ENCODE peak calls at places on chromosomes 2 and 18, in ten cellular contexts. One of them, this sample, is unnamed.

GRCh38 chr2:231168460-231169139 is 29.8 kb upstream of the ARMC9 start:
- DNase-seq in adipocyte: no peak
- DNase-seq in GM03348: no peak
- DNase-seq in AG04449: no peak
- DNase-seq in stimulated activated CD4-positive, alpha-beta T cell treated with anti-CD3 and anti-CD28 coated beads, Interleukin-1b, Interleukin-23, amount 100 ng/mL, for 1 hour: no peak
- DNase-seq in lung: no peak
- DNase-seq in CD8-positive, alpha-beta memory T cell: no peak
- DNase-seq in iris pigment epithelial cell: no peak
- DNase-seq in Peyer's patch: no peak
- DNase-seq in left lung: no peak
- DNase-seq in this sample: no peak

GRCh38 chr2:111946294-111947114 is 48.1 kb downstream of the MERTK start:
- DNase-seq in adipocyte: peak
- DNase-seq in GM03348: peak
- DNase-seq in AG04449: peak
- DNase-seq in stimulated activated CD4-positive, alpha-beta T cell treated with anti-CD3 and anti-CD28 coated beads, Interleukin-1b, Interleukin-23, amount 100 ng/mL, for 1 hour: no peak
- DNase-seq in lung: peak
- DNase-seq in CD8-positive, alpha-beta memory T cell: no peak
- DNase-seq in iris pigment epithelial cell: peak
- DNase-seq in Peyer's patch: no peak
- DNase-seq in left lung: no peak
- DNase-seq in this sample: peak

GRCh38 chr2:42516418-42516817 is 22.6 kb upstream of the KCNG3 start:
- DNase-seq in adipocyte: no peak
- DNase-seq in GM03348: no peak
- DNase-seq in AG04449: no peak
- DNase-seq in stimulated activated CD4-positive, alpha-beta T cell treated with anti-CD3 and anti-CD28 coated beads, Interleukin-1b, Interleukin-23, amount 100 ng/mL, for 1 hour: no peak
- DNase-seq in lung: no peak
- DNase-seq in CD8-positive, alpha-beta memory T cell: no peak
- DNase-seq in iris pigment epithelial cell: no peak
- DNase-seq in Peyer's patch: no peak
- DNase-seq in left lung: no peak
- DNase-seq in this sample: no peak

GRCh38 chr2:43426305-43427031 is 169.4 kb downstream of the THADA start:
- DNase-seq in adipocyte: peak
- DNase-seq in GM03348: peak
- DNase-seq in AG04449: peak
- DNase-seq in stimulated activated CD4-positive, alpha-beta T cell treated with anti-CD3 and anti-CD28 coated beads, Interleukin-1b, Interleukin-23, amount 100 ng/mL, for 1 hour: peak
- DNase-seq in lung: peak
- DNase-seq in CD8-positive, alpha-beta memory T cell: peak
- DNase-seq in iris pigment epithelial cell: peak
- DNase-seq in Peyer's patch: peak
- DNase-seq in left lung: peak
- DNase-seq in this sample: no peak

GRCh38 chr2:138036522-138036921 is 72.2 kb downstream of the HNMT start:
- DNase-seq in adipocyte: no peak
- DNase-seq in GM03348: no peak
- DNase-seq in AG04449: no peak
- DNase-seq in stimulated activated CD4-positive, alpha-beta T cell treated with anti-CD3 and anti-CD28 coated beads, Interleukin-1b, Interleukin-23, amount 100 ng/mL, for 1 hour: no peak
- DNase-seq in lung: no peak
- DNase-seq in CD8-positive, alpha-beta memory T cell: no peak
- DNase-seq in iris pigment epithelial cell: no peak
- DNase-seq in Peyer's patch: no peak
- DNase-seq in left lung: no peak
- DNase-seq in this sample: no peak

GRCh38 chr2:172888704-172889103 is 153.1 kb downstream of the RAPGEF4 start:
- DNase-seq in adipocyte: no peak
- DNase-seq in GM03348: no peak
- DNase-seq in AG04449: no peak
- DNase-seq in stimulated activated CD4-positive, alpha-beta T cell treated with anti-CD3 and anti-CD28 coated beads, Interleukin-1b, Interleukin-23, amount 100 ng/mL, for 1 hour: no peak
- DNase-seq in lung: no peak
- DNase-seq in CD8-positive, alpha-beta memory T cell: no peak
- DNase-seq in iris pigment epithelial cell: peak
- DNase-seq in Peyer's patch: no peak
- DNase-seq in left lung: no peak
- DNase-seq in this sample: no peak

GRCh38 chr2:33766175-33766574 is 167.1 kb upstream of the FAM98A start:
- DNase-seq in adipocyte: no peak
- DNase-seq in GM03348: no peak
- DNase-seq in AG04449: no peak
- DNase-seq in stimulated activated CD4-positive, alpha-beta T cell treated with anti-CD3 and anti-CD28 coated beads, Interleukin-1b, Interleukin-23, amount 100 ng/mL, for 1 hour: no peak
- DNase-seq in lung: no peak
- DNase-seq in CD8-positive, alpha-beta memory T cell: no peak
- DNase-seq in iris pigment epithelial cell: no peak
- DNase-seq in Peyer's patch: no peak
- DNase-seq in left lung: no peak
- DNase-seq in this sample: no peak

GRCh38 chr2:75646583-75647425 is at the start of gene MRPL19:
- DNase-seq in adipocyte: peak
- DNase-seq in GM03348: peak
- DNase-seq in AG04449: peak
- DNase-seq in stimulated activated CD4-positive, alpha-beta T cell treated with anti-CD3 and anti-CD28 coated beads, Interleukin-1b, Interleukin-23, amount 100 ng/mL, for 1 hour: peak
- DNase-seq in lung: peak
- DNase-seq in CD8-positive, alpha-beta memory T cell: peak
- DNase-seq in iris pigment epithelial cell: peak
- DNase-seq in Peyer's patch: peak
- DNase-seq in left lung: peak
- DNase-seq in this sample: peak

GRCh38 chr2:199310654-199311275 is 147.0 kb downstream of the SATB2 start:
- DNase-seq in adipocyte: no peak
- DNase-seq in GM03348: no peak
- DNase-seq in AG04449: no peak
- DNase-seq in stimulated activated CD4-positive, alpha-beta T cell treated with anti-CD3 and anti-CD28 coated beads, Interleukin-1b, Interleukin-23, amount 100 ng/mL, for 1 hour: no peak
- DNase-seq in lung: no peak
- DNase-seq in CD8-positive, alpha-beta memory T cell: no peak
- DNase-seq in iris pigment epithelial cell: no peak
- DNase-seq in Peyer's patch: no peak
- DNase-seq in left lung: no peak
- DNase-seq in this sample: peak

GRCh38 chr2:207219716-207220414 is 54.1 kb upstream of the KLF7 start:
- DNase-seq in adipocyte: peak
- DNase-seq in GM03348: peak
- DNase-seq in AG04449: no peak
- DNase-seq in stimulated activated CD4-positive, alpha-beta T cell treated with anti-CD3 and anti-CD28 coated beads, Interleukin-1b, Interleukin-23, amount 100 ng/mL, for 1 hour: no peak
- DNase-seq in lung: no peak
- DNase-seq in CD8-positive, alpha-beta memory T cell: no peak
- DNase-seq in iris pigment epithelial cell: peak
- DNase-seq in Peyer's patch: no peak
- DNase-seq in left lung: no peak
- DNase-seq in this sample: no peak

GRCh38 chr18:46894124-46894523 is 23.2 kb downstream of the PIAS2 start:
- DNase-seq in adipocyte: no peak
- DNase-seq in GM03348: no peak
- DNase-seq in AG04449: no peak
- DNase-seq in stimulated activated CD4-positive, alpha-beta T cell treated with anti-CD3 and anti-CD28 coated beads, Interleukin-1b, Interleukin-23, amount 100 ng/mL, for 1 hour: no peak
- DNase-seq in lung: no peak
- DNase-seq in CD8-positive, alpha-beta memory T cell: no peak
- DNase-seq in iris pigment epithelial cell: no peak
- DNase-seq in Peyer's patch: no peak
- DNase-seq in left lung: no peak
- DNase-seq in this sample: no peak

GRCh38 chr2:189723199-189723598 is 39.4 kb downstream of the OSGEPL1 start:
- DNase-seq in adipocyte: no peak
- DNase-seq in GM03348: no peak
- DNase-seq in AG04449: no peak
- DNase-seq in stimulated activated CD4-positive, alpha-beta T cell treated with anti-CD3 and anti-CD28 coated beads, Interleukin-1b, Interleukin-23, amount 100 ng/mL, for 1 hour: no peak
- DNase-seq in lung: no peak
- DNase-seq in CD8-positive, alpha-beta memory T cell: no peak
- DNase-seq in iris pigment epithelial cell: no peak
- DNase-seq in Peyer's patch: no peak
- DNase-seq in left lung: no peak
- DNase-seq in this sample: no peak

GRCh38 chr2:88452980-88453582 is 588 bp upstream of the FOXI3 start:
- DNase-seq in adipocyte: peak
- DNase-seq in GM03348: no peak
- DNase-seq in AG04449: no peak
- DNase-seq in stimulated activated CD4-positive, alpha-beta T cell treated with anti-CD3 and anti-CD28 coated beads, Interleukin-1b, Interleukin-23, amount 100 ng/mL, for 1 hour: no peak
- DNase-seq in lung: no peak
- DNase-seq in CD8-positive, alpha-beta memory T cell: no peak
- DNase-seq in iris pigment epithelial cell: no peak
- DNase-seq in Peyer's patch: no peak
- DNase-seq in left lung: no peak
- DNase-seq in this sample: no peak

GRCh38 chr18:26532367-26533340 is 15.7 kb downstream of the KCTD1 start:
- DNase-seq in adipocyte: no peak
- DNase-seq in GM03348: peak
- DNase-seq in AG04449: no peak
- DNase-seq in stimulated activated CD4-positive, alpha-beta T cell treated with anti-CD3 and anti-CD28 coated beads, Interleukin-1b, Interleukin-23, amount 100 ng/mL, for 1 hour: no peak
- DNase-seq in lung: no peak
- DNase-seq in CD8-positive, alpha-beta memory T cell: no peak
- DNase-seq in iris pigment epithelial cell: no peak
- DNase-seq in Peyer's patch: no peak
- DNase-seq in left lung: no peak
- DNase-seq in this sample: no peak

GRCh38 chr2:85794491-85795121 is 40.8 kb downstream of the ATOH8 start:
- DNase-seq in adipocyte: no peak
- DNase-seq in GM03348: no peak
- DNase-seq in AG04449: no peak
- DNase-seq in stimulated activated CD4-positive, alpha-beta T cell treated with anti-CD3 and anti-CD28 coated beads, Interleukin-1b, Interleukin-23, amount 100 ng/mL, for 1 hour: no peak
- DNase-seq in lung: no peak
- DNase-seq in CD8-positive, alpha-beta memory T cell: no peak
- DNase-seq in iris pigment epithelial cell: no peak
- DNase-seq in Peyer's patch: no peak
- DNase-seq in left lung: peak
- DNase-seq in this sample: no peak

GRCh38 chr18:7626922-7627440 is 59.9 kb downstream of the PTPRM start:
- DNase-seq in adipocyte: peak
- DNase-seq in GM03348: peak
- DNase-seq in AG04449: no peak
- DNase-seq in stimulated activated CD4-positive, alpha-beta T cell treated with anti-CD3 and anti-CD28 coated beads, Interleukin-1b, Interleukin-23, amount 100 ng/mL, for 1 hour: no peak
- DNase-seq in lung: no peak
- DNase-seq in CD8-positive, alpha-beta memory T cell: no peak
- DNase-seq in iris pigment epithelial cell: peak
- DNase-seq in Peyer's patch: no peak
- DNase-seq in left lung: no peak
- DNase-seq in this sample: no peak

GRCh38 chr2:175111200-175111657 is 56.8 kb downstream of the ATF2 start:
- DNase-seq in adipocyte: peak
- DNase-seq in GM03348: peak
- DNase-seq in AG04449: peak
- DNase-seq in stimulated activated CD4-positive, alpha-beta T cell treated with anti-CD3 and anti-CD28 coated beads, Interleukin-1b, Interleukin-23, amount 100 ng/mL, for 1 hour: no peak
- DNase-seq in lung: no peak
- DNase-seq in CD8-positive, alpha-beta memory T cell: peak
- DNase-seq in iris pigment epithelial cell: peak
- DNase-seq in Peyer's patch: no peak
- DNase-seq in left lung: no peak
- DNase-seq in this sample: no peak

GRCh38 chr2:231765496-231765929 is 15.6 kb downstream of the PDE6D start:
- DNase-seq in adipocyte: no peak
- DNase-seq in GM03348: no peak
- DNase-seq in AG04449: no peak
- DNase-seq in stimulated activated CD4-positive, alpha-beta T cell treated with anti-CD3 and anti-CD28 coated beads, Interleukin-1b, Interleukin-23, amount 100 ng/mL, for 1 hour: no peak
- DNase-seq in lung: no peak
- DNase-seq in CD8-positive, alpha-beta memory T cell: no peak
- DNase-seq in iris pigment epithelial cell: no peak
- DNase-seq in Peyer's patch: no peak
- DNase-seq in left lung: no peak
- DNase-seq in this sample: no peak

GRCh38 chr18:74128114-74128513 is 19.5 kb downstream of the FBXO15 start:
- DNase-seq in adipocyte: no peak
- DNase-seq in GM03348: no peak
- DNase-seq in AG04449: no peak
- DNase-seq in stimulated activated CD4-positive, alpha-beta T cell treated with anti-CD3 and anti-CD28 coated beads, Interleukin-1b, Interleukin-23, amount 100 ng/mL, for 1 hour: no peak
- DNase-seq in lung: no peak
- DNase-seq in CD8-positive, alpha-beta memory T cell: no peak
- DNase-seq in iris pigment epithelial cell: no peak
- DNase-seq in Peyer's patch: no peak
- DNase-seq in left lung: no peak
- DNase-seq in this sample: no peak

GRCh38 chr18:3261035-3261392 is 919 bp upstream of the MYL12B start:
- DNase-seq in adipocyte: no peak
- DNase-seq in GM03348: no peak
- DNase-seq in AG04449: no peak
- DNase-seq in stimulated activated CD4-positive, alpha-beta T cell treated with anti-CD3 and anti-CD28 coated beads, Interleukin-1b, Interleukin-23, amount 100 ng/mL, for 1 hour: no peak
- DNase-seq in lung: no peak
- DNase-seq in CD8-positive, alpha-beta memory T cell: no peak
- DNase-seq in iris pigment epithelial cell: peak
- DNase-seq in Peyer's patch: no peak
- DNase-seq in left lung: no peak
- DNase-seq in this sample: no peak

GRCh38 chr2:172962824-172963223 is 112.8 kb upstream of the MAP3K20 start:
- DNase-seq in adipocyte: peak
- DNase-seq in GM03348: no peak
- DNase-seq in AG04449: no peak
- DNase-seq in stimulated activated CD4-positive, alpha-beta T cell treated with anti-CD3 and anti-CD28 coated beads, Interleukin-1b, Interleukin-23, amount 100 ng/mL, for 1 hour: no peak
- DNase-seq in lung: no peak
- DNase-seq in CD8-positive, alpha-beta memory T cell: no peak
- DNase-seq in iris pigment epithelial cell: peak
- DNase-seq in Peyer's patch: no peak
- DNase-seq in left lung: no peak
- DNase-seq in this sample: no peak

GRCh38 chr2:198053776-198054175 is 249.4 kb downstream of the PLCL1 start:
- DNase-seq in adipocyte: no peak
- DNase-seq in GM03348: no peak
- DNase-seq in AG04449: no peak
- DNase-seq in stimulated activated CD4-positive, alpha-beta T cell treated with anti-CD3 and anti-CD28 coated beads, Interleukin-1b, Interleukin-23, amount 100 ng/mL, for 1 hour: no peak
- DNase-seq in lung: no peak
- DNase-seq in CD8-positive, alpha-beta memory T cell: no peak
- DNase-seq in iris pigment epithelial cell: no peak
- DNase-seq in Peyer's patch: no peak
- DNase-seq in left lung: no peak
- DNase-seq in this sample: no peak

GRCh38 chr2:219509780-219510511 is 4.3 kb upstream of the ASIC4 start:
- DNase-seq in adipocyte: peak
- DNase-seq in GM03348: peak
- DNase-seq in AG04449: no peak
- DNase-seq in stimulated activated CD4-positive, alpha-beta T cell treated with anti-CD3 and anti-CD28 coated beads, Interleukin-1b, Interleukin-23, amount 100 ng/mL, for 1 hour: no peak
- DNase-seq in lung: no peak
- DNase-seq in CD8-positive, alpha-beta memory T cell: peak
- DNase-seq in iris pigment epithelial cell: peak
- DNase-seq in Peyer's patch: peak
- DNase-seq in left lung: peak
- DNase-seq in this sample: no peak

GRCh38 chr18:1480309-1480708 is 575.6 kb downstream of the ADCYAP1 start:
- DNase-seq in adipocyte: no peak
- DNase-seq in GM03348: no peak
- DNase-seq in AG04449: no peak
- DNase-seq in stimulated activated CD4-positive, alpha-beta T cell treated with anti-CD3 and anti-CD28 coated beads, Interleukin-1b, Interleukin-23, amount 100 ng/mL, for 1 hour: no peak
- DNase-seq in lung: no peak
- DNase-seq in CD8-positive, alpha-beta memory T cell: no peak
- DNase-seq in iris pigment epithelial cell: no peak
- DNase-seq in Peyer's patch: no peak
- DNase-seq in left lung: no peak
- DNase-seq in this sample: no peak

GRCh38 chr2:104873689-104874054 is 19.8 kb downstream of the POU3F3 start:
- DNase-seq in adipocyte: no peak
- DNase-seq in GM03348: no peak
- DNase-seq in AG04449: no peak
- DNase-seq in stimulated activated CD4-positive, alpha-beta T cell treated with anti-CD3 and anti-CD28 coated beads, Interleukin-1b, Interleukin-23, amount 100 ng/mL, for 1 hour: no peak
- DNase-seq in lung: no peak
- DNase-seq in CD8-positive, alpha-beta memory T cell: no peak
- DNase-seq in iris pigment epithelial cell: no peak
- DNase-seq in Peyer's patch: no peak
- DNase-seq in left lung: no peak
- DNase-seq in this sample: no peak

This sample was measured in NCI-H2081 treated with DMSO at 0.1 percent for 48 hours.